ENCODE peak calls at places on chromosome 12, in five cellular contexts. D is effector CD4-positive, alpha-beta T cell; U is NCI-H1436; B is nephron progenitor cell; O is Daoy. P is an unnamed sample.

GRCh38 chr12:26135010-26135420 is 10.2 kb upstream of the BHLHE41 start:
- DNase-seq in D (no peak), U (no peak), B (no peak), O (peak), P (no peak)

GRCh38 chr12:31524791-31525495 is 66.0 kb downstream of the DENND5B start:
- DNase-seq in D (no peak), U (no peak), B (no peak), O (peak), P (no peak)

GRCh38 chr12:93571360-93571853 is 1.1 kb upstream of the SOCS2 start:
- DNase-seq in D (peak), U (peak), B (peak), O (peak), P (peak)

GRCh38 chr12:6788972-6789905 is at the start of gene CD4:
- DNase-seq in D (peak), U (no peak), B (no peak), O (no peak), P (no peak)

GRCh38 chr12:112595415-112595814 is 176.7 kb downstream of the PTPN11 start:
- DNase-seq in D (no peak), U (no peak), B (no peak), O (no peak), P (no peak)

GRCh38 chr12:117528538-117528937 is 167.1 kb upstream of the NOS1 start:
- DNase-seq in D (no peak), U (no peak), B (no peak), O (no peak), P (no peak)

GRCh38 chr12:65532744-65533143 is 254.3 kb downstream of the MSRB3 start:
- DNase-seq in D (no peak), U (no peak), B (no peak), O (peak), P (no peak)

GRCh38 chr12:131044136-131044535 is 90.4 kb downstream of the ADGRD1 start:
- DNase-seq in D (no peak), U (no peak), B (no peak), O (no peak), P (no peak)

GRCh38 chr12:59637657-59638150 is 41.9 kb downstream of the SLC16A7 start:
- DNase-seq in D (no peak), U (no peak), B (no peak), O (no peak), P (no peak)

GRCh38 chr12:62684586-62685295 is 218.1 kb downstream of the MON2 start:
- DNase-seq in D (no peak), U (no peak), B (no peak), O (no peak), P (no peak)

GRCh38 chr12:49984960-49985359 is 12.2 kb downstream of the AQP6 start:
- DNase-seq in D (no peak), U (no peak), B (no peak), O (no peak), P (no peak)

GRCh38 chr12:131112690-131113290 is 159.1 kb downstream of the ADGRD1 start:
- DNase-seq in D (no peak), U (no peak), B (no peak), O (peak), P (no peak)

GRCh38 chr12:75553398-75553797 is 42.0 kb upstream of the KRR1 start:
- DNase-seq in D (no peak), U (no peak), B (no peak), O (no peak), P (no peak)

GRCh38 chr12:77082021-77082420 is 16.7 kb upstream of the E2F7 start:
- DNase-seq in D (no peak), U (no peak), B (no peak), O (no peak), P (no peak)

GRCh38 chr12:42172811-42173210 is 28.1 kb upstream of the GXYLT1 start:
- DNase-seq in D (no peak), U (no peak), B (no peak), O (no peak), P (no peak)

GRCh38 chr12:46303039-46303666 is 34.3 kb upstream of the SLC38A1 start:
- DNase-seq in D (peak), U (peak), B (no peak), O (peak), P (no peak)

GRCh38 chr12:98352218-98352811 is 163.1 kb upstream of the TMPO start:
- DNase-seq in D (no peak), U (no peak), B (no peak), O (peak), P (peak)

GRCh38 chr12:1760566-1761382 is 59.6 kb upstream of the LRTM2 start:
- DNase-seq in D (no peak), U (no peak), B (no peak), O (no peak), P (no peak)

GRCh38 chr12:53782093-53782703 is 30.4 kb upstream of the CISTR start:
- DNase-seq in D (no peak), U (no peak), B (no peak), O (no peak), P (no peak)

GRCh38 chr12:132524405-132524804 is 34.5 kb downstream of the FBRSL1 start:
- DNase-seq in D (no peak), U (no peak), B (no peak), O (peak), P (no peak)

GRCh38 chr12:20439634-20440033 is 71.3 kb downstream of the PDE3A start:
- DNase-seq in D (no peak), U (no peak), B (no peak), O (no peak), P (no peak)

GRCh38 chr12:130440411-130441080 is 102.9 kb downstream of the PIWIL1 start:
- DNase-seq in D (no peak), U (no peak), B (no peak), O (no peak), P (no peak)

GRCh38 chr12:28767836-28768348 is 381.2 kb upstream of the FAR2 start:
- DNase-seq in D (no peak), U (no peak), B (no peak), O (no peak), P (no peak)

GRCh38 chr12:110355080-110355479 is 48.4 kb downstream of the ANAPC7 start:
- DNase-seq in D (peak), U (peak), B (peak), O (peak), P (no peak)

P was measured in NCI-H1930.